ENCODE peak calls at places on chromosomes 3 and 15, in eight cellular contexts. P is heart left ventricle, Z is body of pancreas, V is HepG2, M is uterus, Q is right lobe of liver, A is Peyer's patch, S is stomach. X is an unnamed sample. For H3K4me1, the result is how much of the 10 kb centered on the place peaks cover.

GRCh38 chr3:182794806-182795369 is 1.6 kb downstream of the ATP11B start:
- DNase-seq in P (no peak), Z (no peak), V (no peak), M (no peak), Q (no peak), A (no peak), S (no peak), X (no peak)

GRCh38 chr3:126858887-126859286 is 124.0 kb upstream of the PLXNA1 start:
- DNase-seq in P (no peak), Z (no peak), V (no peak), M (no peak), Q (peak), A (no peak), S (no peak), X (no peak)

GRCh38 chr3:142337994-142338393 is 109.8 kb downstream of the XRN1 start:
- DNase-seq in P (no peak), Z (no peak), V (no peak), M (no peak), Q (no peak), A (no peak), S (no peak), X (no peak)

GRCh38 chr3:137110392-137110996 is 152.7 kb downstream of the IL20RB start:
- DNase-seq in P (no peak), Z (peak), V (peak), M (no peak), Q (no peak), A (no peak), S (no peak), X (peak)

GRCh38 chr3:105394177-105394576 is 27.5 kb downstream of the ALCAM start:
- DNase-seq in P (no peak), Z (no peak), V (no peak), M (no peak), Q (no peak), A (no peak), S (no peak), X (no peak)

GRCh38 chr3:132569153-132569552 is 27.9 kb upstream of the ACKR4 start:
- DNase-seq in P (no peak), Z (no peak), V (no peak), M (no peak), Q (no peak), A (no peak), S (no peak), X (no peak)

GRCh38 chr3:134897391-134898131 is 102.5 kb downstream of the EPHB1 start:
- DNase-seq in P (no peak), Z (no peak), V (no peak), M (no peak), Q (peak), A (no peak), S (no peak), X (no peak)

GRCh38 chr15:49490963-49491362 is 67.9 kb downstream of the FGF7 start:
- DNase-seq in P (no peak), Z (no peak), V (no peak), M (no peak), Q (no peak), A (no peak), S (no peak), X (no peak)

GRCh38 chr15:74172751-74173544 is 562 bp upstream of the ISLR start:
- DNase-seq in P (peak), Z (peak), V (no peak), M (peak), Q (peak), A (peak), S (peak), X (peak)

GRCh38 chr15:97976766-97977503 is 16.4 kb downstream of the ARRDC4 start:
- DNase-seq in P (no peak), Z (no peak), V (no peak), M (no peak), Q (no peak), A (no peak), S (no peak), X (no peak)

GRCh38 chr15:65307978-65308377 is 3.5 kb downstream of the RNU5B-1 start:
- DNase-seq in P (no peak), Z (no peak), V (no peak), M (no peak), Q (no peak), A (no peak), S (no peak), X (no peak)

DNA sequence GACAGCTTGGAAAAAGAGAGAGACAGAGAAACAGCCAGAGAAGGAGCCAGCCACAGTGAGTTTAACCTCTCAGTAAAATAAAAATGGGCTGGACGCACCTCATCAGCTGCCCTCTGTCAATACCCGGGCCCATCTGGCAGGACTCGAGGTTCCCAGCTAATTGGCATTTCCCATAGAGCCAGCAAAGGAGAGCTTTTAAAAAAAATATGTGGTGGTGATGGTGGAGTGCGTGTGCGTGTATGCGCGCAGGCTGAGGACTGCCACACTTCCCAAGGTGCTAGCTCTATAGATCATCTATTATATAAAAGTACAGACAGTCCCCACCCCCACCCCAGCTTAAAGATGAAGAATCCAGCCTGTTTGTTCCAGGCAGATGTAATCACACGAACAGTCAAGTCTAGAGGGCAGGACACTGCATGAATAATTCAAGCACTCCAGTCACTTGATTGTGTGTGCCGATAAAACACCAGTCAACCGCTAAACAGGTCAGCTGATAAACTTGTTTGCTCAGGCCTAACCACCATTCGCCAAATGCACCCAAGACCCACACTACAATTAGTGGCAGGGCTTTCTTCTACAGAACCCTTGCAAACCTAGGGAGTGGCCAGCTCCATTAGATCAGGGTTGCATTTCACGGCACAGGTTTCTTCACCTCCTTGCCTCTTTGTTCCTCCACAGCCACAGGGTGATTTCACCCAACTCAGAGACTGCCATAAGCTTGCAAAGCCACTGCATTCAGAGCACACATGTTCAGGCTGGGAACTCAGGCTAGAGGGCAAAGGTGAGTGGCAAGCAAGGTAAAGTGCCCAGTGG is 5.9 kb downstream of the TLE3 start:
- DNase-seq in P (no peak), Z (no peak), V (peak), M (no peak), Q (peak), A (peak), S (peak), X (no peak)
- TF ChIP-seq POLR2A in P (no peak), Z (no peak), V (no peak), M (no peak), Q (no peak), A (peak), S (no peak), X (no peak)

GRCh38 chr3:45887759-45888511 is 1.6 kb downstream of the CCR9 start:
- DNase-seq in P (no peak), Z (no peak), V (no peak), M (no peak), Q (no peak), A (no peak), S (no peak), X (no peak)

GRCh38 chr3:45889278-45889833 is 3.0 kb downstream of the CCR9 start:
- DNase-seq in P (no peak), Z (no peak), V (no peak), M (no peak), Q (no peak), A (no peak), S (no peak), X (no peak)

GRCh38 chr3:45884368-45885201 is 1.8 kb upstream of the CCR9 start:
- DNase-seq in P (no peak), Z (no peak), V (no peak), M (no peak), Q (no peak), A (no peak), S (no peak), X (no peak)

GRCh38 chr3:45885979-45886711 is at the start of gene CCR9:
- DNase-seq in P (no peak), Z (no peak), V (no peak), M (no peak), Q (no peak), A (no peak), S (no peak), X (no peak)

GRCh38 chr3:45887285-45887684 is 942 bp downstream of the CCR9 start:
- DNase-seq in P (no peak), Z (no peak), V (no peak), M (no peak), Q (no peak), A (no peak), S (no peak), X (no peak)
- H3K4me1 ChIP-seq in P (under half), Z (under half), V (under half), M (under half), Q (under half), A (under half), S (under half), X (under half)

GRCh38 chr3:28853830-28854229 is 427.0 kb upstream of the RBMS3 start:
- DNase-seq in P (no peak), Z (no peak), V (no peak), M (no peak), Q (no peak), A (no peak), S (no peak), X (no peak)
- TF ChIP-seq CTCF in P (no peak), Z (no peak), V (no peak), M (no peak), Q (no peak), A (no peak), S (no peak), X (no peak)

GRCh38 chr15:40593588-40594428 is at the start of gene KNL1:
- DNase-seq in P (peak), Z (peak), V (peak), M (peak), Q (peak), A (peak), S (peak), X (peak)
- TF ChIP-seq POLR2A in P (no peak), Z (peak), V (peak), M (no peak), Q (no peak), A (peak), S (no peak), X (no peak)